ENCODE peak calls at places on chromosomes 5 and 9, in nine cellular contexts. T is WERI-Rb-1, O is psoas muscle, I is BE2C, A is epithelial cell of esophagus, E is pancreas, Y is B cell, W is Calu3, X is Panc1. N is an unnamed sample.

GRCh38 chr5:92653730-92654461 is 927.1 kb downstream of the NR2F1-AS1 start:
- DNase-seq in T (no peak), O (no peak), I (no peak), A (peak), E (no peak), Y (no peak), W (no peak), X (no peak), N (no peak)

GRCh38 chr5:68368686-68369359 is 153.3 kb downstream of the PIK3R1 start:
- DNase-seq in T (no peak), O (no peak), I (no peak), A (peak), E (no peak), Y (no peak), W (peak), X (no peak), N (no peak)

GRCh38 chr5:143041461-143041860 is 271.3 kb downstream of the ARHGAP26 start:
- DNase-seq in T (peak), O (no peak), I (no peak), A (no peak), E (no peak), Y (no peak), W (no peak), X (no peak), N (no peak)

GRCh38 chr5:25119654-25120053 is 474.9 kb upstream of the CDH10 start:
- DNase-seq in T (no peak), O (no peak), I (no peak), A (no peak), E (no peak), Y (no peak), W (no peak), X (no peak), N (no peak)

GRCh38 chr5:36870399-36871040 is 6.0 kb upstream of the NIPBL start:
- DNase-seq in T (no peak), O (no peak), I (no peak), A (peak), E (no peak), Y (peak), W (no peak), X (no peak), N (peak)

GRCh38 chr5:167579701-167580045 is 711.8 kb upstream of the WWC1 start:
- DNase-seq in T (no peak), O (no peak), I (no peak), A (no peak), E (no peak), Y (no peak), W (no peak), X (no peak), N (no peak)

GRCh38 chr9:69130456-69131441 is 43.3 kb upstream of the TJP2 start:
- DNase-seq in T (no peak), O (no peak), I (no peak), A (no peak), E (no peak), Y (no peak), W (peak), X (no peak), N (no peak)

GRCh38 chr5:150209020-150209635 is 19.3 kb downstream of the SLC6A7 start:
- DNase-seq in T (no peak), O (no peak), I (no peak), A (peak), E (peak), Y (no peak), W (peak), X (no peak), N (no peak)

GRCh38 chr5:83321656-83322055 is 149.9 kb upstream of the VCAN start:
- DNase-seq in T (no peak), O (no peak), I (no peak), A (no peak), E (no peak), Y (no peak), W (no peak), X (no peak), N (no peak)

GRCh38 chr5:9512452-9512851 is 33.4 kb downstream of the SEMA5A start:
- DNase-seq in T (no peak), O (no peak), I (no peak), A (no peak), E (no peak), Y (no peak), W (no peak), X (no peak), N (no peak)

GRCh38 chr9:76789850-76790249 is 25.6 kb downstream of the PCA3 start:
- DNase-seq in T (no peak), O (no peak), I (no peak), A (no peak), E (no peak), Y (no peak), W (no peak), X (no peak), N (no peak)

GRCh38 chr5:139663752-139664151 is 15.6 kb downstream of the CXXC5 start:
- DNase-seq in T (no peak), O (no peak), I (no peak), A (no peak), E (no peak), Y (no peak), W (no peak), X (no peak), N (no peak)

GRCh38 chr9:4803670-4804530 is 11.2 kb downstream of the RCL1 start:
- DNase-seq in T (no peak), O (no peak), I (no peak), A (no peak), E (no peak), Y (no peak), W (no peak), X (no peak), N (no peak)

GRCh38 chr9:90637626-90638025 is 5.0 kb downstream of the DIRAS2 start:
- DNase-seq in T (peak), O (no peak), I (no peak), A (no peak), E (no peak), Y (no peak), W (no peak), X (no peak), N (no peak)

GRCh38 chr5:169602535-169602934 is 19.0 kb downstream of the SPDL1 start:
- DNase-seq in T (no peak), O (no peak), I (no peak), A (no peak), E (no peak), Y (no peak), W (no peak), X (no peak), N (no peak)

GRCh38 chr5:58458851-58459275 is 1.0 kb downstream of the PLK2 start:
- DNase-seq in T (no peak), O (no peak), I (no peak), A (peak), E (no peak), Y (no peak), W (no peak), X (no peak), N (no peak)

GRCh38 chr9:136110082-136111061 is 8.3 kb downstream of the TMEM250 start:
- DNase-seq in T (peak), O (no peak), I (no peak), A (no peak), E (no peak), Y (no peak), W (no peak), X (no peak), N (no peak)
- TF ChIP-seq CTCF in T (peak), O (no peak), I (peak), A (peak), E (no peak), Y (no peak), W (no peak), X (peak), N (no peak)

DNA sequence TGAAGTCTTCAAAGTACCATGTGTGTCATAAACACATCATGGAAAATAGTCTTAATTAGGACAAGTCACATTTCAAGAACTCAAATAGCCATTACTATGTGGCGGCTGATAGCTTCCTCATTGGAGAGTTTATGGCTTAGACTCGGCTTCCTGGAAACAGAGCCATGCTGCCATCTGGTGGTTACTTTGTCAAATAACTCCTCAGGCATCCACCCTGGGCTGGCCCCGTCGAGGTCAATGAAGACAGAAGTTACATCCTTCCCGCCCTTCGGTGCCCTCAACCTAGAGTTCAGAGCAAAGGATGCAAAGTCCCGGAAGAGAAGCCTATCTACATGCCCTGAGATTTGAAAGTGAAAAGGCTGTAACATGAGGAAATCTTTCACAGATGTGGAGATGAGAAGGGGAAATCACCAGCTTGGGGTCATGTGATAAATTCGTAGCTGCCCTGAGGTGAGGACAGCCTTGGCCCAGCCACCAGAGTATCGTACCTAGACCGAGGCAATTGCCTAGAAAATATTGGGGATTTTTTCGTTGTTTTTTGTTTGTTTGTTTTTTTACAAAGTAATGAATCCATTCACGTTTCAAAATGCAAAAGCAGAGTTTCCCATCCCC is 45.5 kb upstream of the ZNF169 start:
- DNase-seq in T (peak), O (peak), I (peak), A (peak), E (peak), Y (peak), W (peak), X (peak), N (peak)
- TF ChIP-seq CTCF in T (peak), O (peak), I (peak), A (peak), E (peak), Y (peak), W (peak), X (peak), N (peak)

DNA sequence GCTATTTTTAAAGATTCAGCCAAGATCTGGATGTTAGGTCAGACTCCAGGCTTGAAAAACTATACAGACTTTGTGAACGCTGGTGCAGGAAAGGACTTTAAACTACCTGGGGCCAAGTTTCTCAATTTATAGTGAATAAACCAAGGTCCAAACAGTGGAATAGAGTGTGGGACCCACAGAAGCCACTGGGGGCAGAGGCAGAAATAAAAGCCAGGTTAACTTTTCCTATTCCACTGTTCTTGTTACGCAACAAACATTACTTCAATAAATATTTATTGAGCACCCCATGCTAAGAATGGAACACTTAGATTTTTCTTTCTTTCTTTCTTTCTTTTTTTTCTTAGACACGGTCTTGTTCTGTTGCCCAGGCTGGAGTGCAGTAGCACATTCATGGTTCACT is 11.0 kb upstream of the HAVCR1 start:
- DNase-seq in T (no peak), O (no peak), I (no peak), A (no peak), E (no peak), Y (no peak), W (no peak), X (no peak), N (no peak)
- TF ChIP-seq CTCF in T (no peak), O (no peak), I (no peak), A (no peak), E (no peak), Y (no peak), W (no peak), X (no peak), N (peak)

GRCh38 chr9:31799953-31800609 is 584.4 kb upstream of the ACO1 start:
- DNase-seq in T (peak), O (no peak), I (peak), A (peak), E (no peak), Y (peak), W (no peak), X (no peak), N (peak)
- TF ChIP-seq CTCF in T (peak), O (peak), I (peak), A (peak), E (no peak), Y (peak), W (no peak), X (peak), N (peak)

DNA sequence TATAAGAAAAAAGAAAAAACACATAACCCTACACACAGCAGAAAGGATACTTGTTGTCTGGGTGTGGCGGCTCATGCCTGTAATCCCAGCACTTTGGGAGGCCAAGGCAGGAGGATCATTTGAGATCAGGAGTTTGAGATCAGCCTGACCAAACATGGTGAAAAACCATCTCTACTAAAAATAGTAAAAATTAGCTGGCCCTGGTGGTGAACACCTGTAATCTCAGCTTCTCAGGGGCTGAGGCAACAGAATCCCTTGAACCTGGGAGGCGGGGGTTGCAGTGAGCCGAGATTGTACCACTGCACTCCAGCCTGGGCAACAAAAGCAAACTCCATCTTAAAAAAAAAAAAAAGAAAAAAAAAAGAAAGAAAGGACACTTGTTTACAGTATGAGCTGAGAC is 147.6 kb upstream of the PITX1 start:
- DNase-seq in T (no peak), O (no peak), I (no peak), A (no peak), E (no peak), Y (no peak), W (no peak), X (no peak), N (no peak)
- TF ChIP-seq CTCF in T (no peak), O (no peak), I (no peak), A (no peak), E (no peak), Y (no peak), W (no peak), X (no peak), N (peak)

DNA sequence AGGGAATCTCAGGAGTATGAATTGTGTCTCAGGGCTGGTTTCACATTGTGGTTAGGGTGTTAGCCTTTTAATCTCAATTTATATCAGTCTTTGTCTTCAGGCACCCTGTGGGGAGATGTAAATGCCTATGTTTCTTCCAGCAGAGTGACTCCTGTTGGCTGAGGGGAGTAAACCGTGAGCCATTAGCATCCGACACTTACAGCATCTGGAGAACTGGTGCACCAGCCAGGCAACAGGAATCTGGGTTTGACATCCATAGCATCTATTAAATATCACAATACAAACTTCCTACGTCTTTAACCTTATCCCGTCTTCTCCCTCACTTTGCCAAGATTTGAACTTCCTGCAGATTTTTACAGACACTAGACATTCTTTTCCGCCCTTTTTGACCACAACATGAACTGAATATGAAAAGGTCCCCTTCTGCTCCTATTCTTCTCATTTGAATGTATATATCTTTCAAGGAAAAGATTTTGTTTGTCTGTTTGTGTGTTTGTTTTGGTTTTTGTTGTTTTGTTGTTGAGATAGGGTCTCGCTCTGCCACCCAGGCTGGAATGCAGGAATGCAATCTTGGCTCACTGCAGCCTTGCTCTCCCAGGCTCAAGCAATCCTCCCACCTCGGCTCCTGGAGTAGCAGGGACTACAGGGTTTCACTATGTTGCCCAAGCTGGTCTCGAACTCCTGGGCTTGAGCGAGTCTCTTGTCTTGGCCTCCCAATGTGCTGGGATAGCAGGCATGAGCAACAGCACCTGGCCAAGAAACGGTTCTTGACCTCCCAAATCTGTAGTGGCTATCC is 626.2 kb downstream of the TLR4 start:
- DNase-seq in T (no peak), O (no peak), I (no peak), A (no peak), E (no peak), Y (no peak), W (no peak), X (no peak), N (no peak)
- TF ChIP-seq CTCF in T (no peak), O (no peak), I (no peak), A (no peak), E (no peak), Y (no peak), W (no peak), X (no peak), N (no peak)

GRCh38 chr5:163913548-163913947 is 408.1 kb downstream of the MAT2B start:
- DNase-seq in T (no peak), O (no peak), I (no peak), A (no peak), E (no peak), Y (peak), W (no peak), X (no peak), N (no peak)
- TF ChIP-seq CTCF in T (no peak), O (no peak), I (peak), A (no peak), E (no peak), Y (peak), W (no peak), X (no peak), N (no peak)

GRCh38 chr5:128674837-128675446 is 136.9 kb upstream of the FBN2 start:
- DNase-seq in T (peak), O (peak), I (peak), A (peak), E (no peak), Y (peak), W (peak), X (peak), N (peak)
- TF ChIP-seq CTCF in T (peak), O (peak), I (peak), A (peak), E (peak), Y (peak), W (peak), X (peak), N (peak)

GRCh38 chr5:77492653-77493000 is 511 bp upstream of the WDR41 start:
- DNase-seq in T (no peak), O (no peak), I (no peak), A (no peak), E (no peak), Y (no peak), W (no peak), X (no peak), N (no peak)
- TF ChIP-seq CTCF in T (no peak), O (no peak), I (no peak), A (no peak), E (no peak), Y (peak), W (no peak), X (peak), N (no peak)

GRCh38 chr5:64632251-64632650 is 58.1 kb upstream of the SHISAL2B start:
- DNase-seq in T (no peak), O (no peak), I (no peak), A (no peak), E (no peak), Y (no peak), W (no peak), X (no peak), N (no peak)

GRCh38 chr5:64635056-64635686 is 55.1 kb upstream of the SHISAL2B start:
- DNase-seq in T (no peak), O (no peak), I (no peak), A (peak), E (no peak), Y (peak), W (no peak), X (peak), N (no peak)

GRCh38 chr5:64637144-64637543 is 53.2 kb upstream of the SHISAL2B start:
- DNase-seq in T (no peak), O (no peak), I (no peak), A (no peak), E (no peak), Y (no peak), W (no peak), X (no peak), N (no peak)

DNA sequence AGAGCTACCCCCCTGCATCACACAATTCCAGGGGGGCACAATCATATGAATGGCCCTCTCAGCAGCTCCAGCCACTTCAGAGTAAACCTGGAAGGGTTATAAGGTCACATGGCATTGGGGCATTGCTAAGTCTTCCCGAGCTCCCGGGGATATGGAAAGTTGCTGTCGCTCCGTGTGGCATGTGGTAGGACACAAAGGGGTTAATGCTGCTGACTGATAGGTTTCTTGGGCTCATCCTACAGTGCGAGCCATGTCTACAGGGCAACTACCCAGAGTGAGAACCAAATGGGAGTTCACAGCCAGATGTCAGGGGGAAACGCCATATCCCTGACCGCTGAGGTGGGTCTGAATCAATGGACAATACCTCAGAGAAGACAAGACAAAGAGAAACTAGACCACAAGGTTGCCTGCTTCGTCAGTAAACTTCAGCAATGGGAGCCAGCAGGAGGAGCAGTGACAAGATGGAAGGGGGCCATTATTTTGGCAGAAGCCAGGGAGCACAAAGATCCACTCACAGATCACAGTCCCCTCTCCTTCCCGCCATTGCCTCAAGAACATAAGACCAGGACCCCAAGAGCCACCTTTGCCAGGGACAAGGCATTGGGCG is 52.4 kb upstream of the SHISAL2B start:
- DNase-seq in T (no peak), O (no peak), I (no peak), A (no peak), E (no peak), Y (no peak), W (no peak), X (no peak), N (no peak)
- TF ChIP-seq CTCF in T (no peak), O (no peak), I (peak), A (peak), E (no peak), Y (no peak), W (no peak), X (no peak), N (no peak)